ENCODE peak calls at places on chromosomes 2 and 18, in four cellular contexts. O is IMR-90, D is uterus, Q is fibroblast of mammary gland. W is an unnamed sample.

GRCh38 chr18:23578891-23579653 is 7.2 kb downstream of the NPC1 start:
- DNase-seq in D (no peak), O (peak), Q (peak), W (no peak)

GRCh38 chr18:61541673-61542072 is 208.4 kb downstream of the CDH20 start:
- DNase-seq in O (peak), D (no peak), Q (no peak), W (no peak)

GRCh38 chr2:164574931-164575330 is 46.4 kb downstream of the GRB14 start:
- DNase-seq in O (no peak), D (no peak), Q (no peak), W (no peak)

GRCh38 chr18:59087391-59087790 is 52.3 kb upstream of the SEC11C start:
- DNase-seq in O (peak), Q (peak), D (no peak), W (no peak)

GRCh38 chr18:50468802-50469201 is 91.1 kb upstream of the MAPK4 start:
- DNase-seq in O (no peak), D (no peak), Q (no peak), W (no peak)

GRCh38 chr2:28618221-28619141 is 122.6 kb downstream of the PLB1 start:
- DNase-seq in D (no peak), Q (no peak), O (no peak), W (no peak)

GRCh38 chr2:160751021-160751420 is 257.4 kb upstream of the RBMS1 start:
- DNase-seq in Q (peak), O (peak), D (no peak), W (no peak)

GRCh38 chr2:178280261-178280852 is 86.0 kb downstream of the OSBPL6 start:
- DNase-seq in O (peak), Q (peak), D (peak), W (peak)

GRCh38 chr2:159497256-159497655 is 119.1 kb downstream of the BAZ2B start:
- DNase-seq in Q (peak), D (no peak), O (peak), W (peak)

GRCh38 chr2:11813951-11814350 is 67.5 kb downstream of the LPIN1 start:
- DNase-seq in Q (no peak), O (no peak), D (no peak), W (no peak)

GRCh38 chr18:46379323-46379950 is 275.3 kb downstream of the HAUS1 start:
- DNase-seq in O (no peak), D (no peak), Q (no peak), W (no peak)

GRCh38 chr18:70659026-70659726 is 370.3 kb downstream of the SOCS6 start:
- DNase-seq in O (peak), D (no peak), Q (peak), W (no peak)

GRCh38 chr2:100786297-100786658 is 33.7 kb upstream of the NPAS2 start:
- DNase-seq in D (no peak), O (peak), Q (peak), W (peak)

GRCh38 chr2:218291934-218292699 is at the start of gene TMBIM1:
- DNase-seq in O (peak), Q (peak), D (peak), W (no peak)

GRCh38 chr18:69872661-69873060 is 75.0 kb downstream of the CD226 start:
- DNase-seq in D (no peak), Q (no peak), O (no peak), W (no peak)

GRCh38 chr2:78023356-78023755 is 501.2 kb upstream of the LRRTM4 start:
- DNase-seq in Q (no peak), D (no peak), O (no peak), W (no peak)

GRCh38 chr2:111702119-111702808 is 181.7 kb downstream of the ANAPC1 start:
- DNase-seq in D (no peak), Q (peak), O (peak), W (no peak)

GRCh38 chr2:97763176-97763845 is 49.9 kb downstream of the ZAP70 start:
- DNase-seq in Q (peak), D (no peak), O (peak), W (no peak)

DNA sequence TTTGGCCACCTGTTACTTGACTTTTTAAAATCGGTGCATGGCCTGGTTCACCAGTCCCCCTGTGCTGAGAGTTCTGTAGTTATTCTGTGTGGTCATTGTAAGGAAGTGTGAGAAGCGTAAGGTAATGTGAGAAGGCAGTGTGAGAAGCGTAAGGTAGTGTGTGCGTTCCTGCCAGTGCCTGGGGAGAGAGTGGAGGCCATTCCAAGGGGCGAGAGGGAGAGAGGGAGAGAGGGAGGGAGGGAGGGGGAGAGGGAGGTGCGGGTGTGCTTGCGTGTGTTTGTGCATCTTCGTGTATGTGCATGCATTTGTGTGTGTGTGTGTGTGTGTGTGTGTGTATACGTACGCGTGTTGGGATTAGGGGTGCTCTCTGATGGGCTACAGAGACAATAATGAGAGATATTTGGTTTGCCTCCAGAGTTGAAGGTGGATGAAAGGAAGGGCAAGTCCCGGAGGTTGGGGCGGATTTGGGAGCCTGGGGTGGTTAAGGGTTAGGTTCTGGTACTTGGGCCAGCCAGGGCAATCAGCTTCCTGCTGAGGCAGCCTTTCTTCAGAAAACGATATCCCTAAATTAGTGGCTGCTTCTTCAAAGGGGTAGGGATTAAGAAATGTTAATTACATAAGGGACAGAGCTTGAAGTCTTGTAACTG is 53.7 kb downstream of the SGPP2 start:
- DNase-seq in O (no peak), D (no peak), Q (no peak), W (no peak)
- H3K4me3 ChIP-seq in O (no peak), D (no peak), Q (no peak), W (no peak)

DNA sequence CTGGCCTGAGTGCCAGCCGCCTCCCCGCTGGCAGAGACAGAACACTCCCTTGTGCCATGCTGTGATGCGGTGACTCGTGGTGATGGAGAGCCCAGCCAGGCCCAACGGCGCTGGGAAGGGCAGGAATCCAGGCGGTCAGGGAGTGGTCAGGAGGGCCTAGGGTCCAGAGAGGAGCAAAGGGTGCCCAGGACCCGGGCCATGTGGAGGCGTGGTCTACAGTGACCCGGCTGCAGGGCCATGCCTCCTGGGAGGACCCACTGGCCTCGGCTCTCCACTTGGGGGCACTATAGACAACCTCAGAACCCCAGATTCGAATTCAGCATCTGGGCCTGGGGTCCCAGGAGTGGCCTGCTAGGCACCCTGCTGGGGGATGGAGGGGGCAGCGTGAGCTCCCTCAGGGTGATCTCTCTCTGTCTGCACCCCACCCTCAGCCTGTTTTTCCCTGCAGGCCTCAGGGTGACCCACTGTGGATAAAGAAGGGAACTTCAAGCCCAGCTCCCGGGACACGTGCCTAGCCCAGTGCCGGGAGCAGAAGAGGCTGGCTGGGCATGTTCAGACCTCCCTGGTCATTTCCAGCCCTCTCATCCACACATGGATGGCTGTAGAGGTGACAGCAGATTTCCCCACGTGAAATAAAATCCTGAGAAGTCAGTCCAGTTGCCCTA is 13.0 kb downstream of the AMER3 start:
- DNase-seq in O (no peak), Q (no peak), D (no peak), W (no peak)
- TF ChIP-seq CTCF in O (no peak), Q (no peak), D (no peak), W (no peak)

GRCh38 chr18:13139885-13140450 is 78.6 kb upstream of the LDLRAD4 start:
- DNase-seq in D (no peak), Q (no peak), O (no peak), W (no peak)

GRCh38 chr18:13138822-13139139 is 79.8 kb upstream of the LDLRAD4 start:
- DNase-seq in D (no peak), Q (no peak), O (no peak), W (no peak)

GRCh38 chr18:13137041-13137938 is 81.3 kb upstream of the LDLRAD4 start:
- DNase-seq in Q (no peak), O (no peak), D (peak), W (no peak)

GRCh38 chr18:13136689-13137040 is 81.9 kb upstream of the LDLRAD4 start:
- DNase-seq in D (no peak), Q (no peak), O (no peak), W (no peak)

DNA sequence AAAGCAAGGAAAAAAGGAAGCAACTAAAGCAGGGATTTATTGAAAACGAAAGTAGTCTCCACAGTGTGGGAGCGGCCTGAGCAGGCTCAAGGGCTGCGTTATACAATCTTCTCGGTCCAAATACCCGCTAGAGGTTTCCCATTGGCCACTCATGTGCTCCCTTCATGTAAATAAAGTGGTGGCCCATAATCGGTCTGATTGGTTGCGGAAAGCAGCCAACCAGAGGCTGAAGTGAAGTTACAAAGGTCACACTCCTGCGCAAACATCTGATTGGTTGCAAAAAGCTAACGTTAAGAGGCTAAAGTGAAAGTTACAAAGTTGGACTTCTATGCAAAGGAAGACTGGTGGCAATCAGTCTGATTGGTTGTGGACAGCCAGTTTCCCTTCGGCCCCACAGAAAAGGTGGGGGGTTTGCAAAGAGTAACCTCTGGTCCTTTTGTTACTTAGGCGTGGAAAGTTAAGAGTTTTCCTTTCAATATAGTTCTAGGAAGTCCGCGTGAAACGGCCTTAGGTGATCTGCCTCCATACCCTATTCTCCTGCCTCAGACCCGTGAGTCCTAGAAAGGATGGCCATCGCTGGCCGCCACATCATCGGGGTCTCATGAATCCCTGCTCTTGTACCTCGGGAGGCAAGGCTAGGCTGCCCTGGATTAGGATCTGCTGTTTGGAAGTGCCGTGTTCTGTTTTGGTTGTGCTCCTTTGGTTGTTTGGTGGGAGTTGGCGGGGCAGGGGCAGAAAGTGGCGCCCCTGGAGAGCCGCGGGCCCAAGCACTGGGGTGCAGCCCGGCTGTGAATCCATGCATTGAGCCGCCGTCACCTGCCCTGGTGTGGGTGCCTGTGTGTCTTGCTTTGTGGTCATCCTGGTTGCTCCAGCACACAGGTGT is 80.4 kb upstream of the LDLRAD4 start:
- DNase-seq in D (peak), O (peak), Q (peak), W (no peak)
- H3K4me3 ChIP-seq in D (peak), O (no peak), Q (peak), W (no peak)

DNA sequence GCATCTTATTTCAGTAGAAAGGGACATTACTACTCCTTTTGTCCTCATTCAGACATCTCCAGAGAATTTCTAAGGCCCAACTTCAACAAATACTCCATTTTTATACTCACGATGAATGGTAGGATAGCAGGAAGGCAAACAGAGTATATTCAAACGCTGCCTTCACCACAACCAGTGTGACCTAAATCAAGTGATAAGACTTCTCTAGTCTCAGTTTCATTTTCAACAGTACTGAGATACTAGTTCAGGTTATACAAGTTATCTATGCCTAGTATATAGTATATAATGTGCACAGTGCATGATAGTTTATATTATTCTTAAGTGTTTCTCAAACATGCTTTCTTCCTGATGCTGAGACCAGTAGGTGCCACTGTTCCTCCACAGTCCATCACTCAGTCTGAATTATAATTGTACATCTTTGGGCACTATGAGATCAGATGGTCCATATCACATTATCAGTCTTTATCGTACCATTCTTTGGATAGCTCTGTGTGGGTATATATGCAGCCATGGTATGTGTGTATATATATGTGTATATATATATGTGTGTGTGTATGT is 66.3 kb upstream of the RPE start:
- DNase-seq in O (no peak), D (no peak), Q (no peak), W (no peak)
- TF ChIP-seq CTCF in O (peak), D (no peak), Q (peak), W (peak)

DNA sequence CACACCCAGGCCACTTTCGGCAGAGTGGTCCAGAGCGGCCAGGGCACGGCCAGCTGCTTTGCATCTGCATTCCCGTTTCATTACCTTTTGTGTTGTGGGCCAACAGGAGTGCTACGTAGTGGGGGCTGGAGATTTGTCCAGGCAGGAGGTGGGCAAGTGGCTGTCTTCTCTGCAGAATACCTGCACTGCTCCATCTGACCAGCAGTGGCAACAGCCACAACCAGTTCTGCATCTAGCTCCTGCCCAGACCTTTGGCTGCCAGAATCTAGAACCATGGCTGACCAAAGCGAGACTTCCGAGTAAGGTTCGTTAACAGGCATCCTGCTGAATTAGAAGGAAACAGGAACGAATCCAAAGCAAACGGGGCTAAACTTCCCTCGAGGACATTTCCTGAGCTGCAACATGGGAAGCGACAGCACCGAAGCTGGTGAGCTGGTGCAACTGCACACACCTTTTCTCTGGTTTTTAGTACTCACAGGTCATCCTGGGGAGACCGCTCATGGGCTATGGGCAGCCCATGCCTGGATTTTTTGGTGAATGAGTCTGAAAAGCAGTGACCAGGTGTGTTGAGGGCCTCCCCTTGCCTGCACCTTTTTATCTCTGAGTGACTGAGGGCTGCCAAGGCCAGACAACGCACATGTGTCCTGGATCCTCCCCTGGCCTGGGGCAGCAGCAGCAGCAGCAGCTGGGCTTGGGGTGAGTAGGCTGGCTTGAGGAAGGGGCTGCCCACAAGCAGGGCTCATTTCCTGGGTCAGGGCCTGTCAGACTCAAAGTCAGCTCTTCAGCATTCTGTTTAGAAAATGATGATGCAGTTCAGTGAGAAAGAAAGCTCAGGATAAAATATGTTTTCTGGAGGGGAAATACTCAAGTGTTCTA is 10.6 kb downstream of the GDF7 start:
- DNase-seq in Q (no peak), O (no peak), D (no peak), W (no peak)
- H3K4me3 ChIP-seq in Q (no peak), O (no peak), D (no peak), W (no peak)

GRCh38 chr2:42893047-42893758 is 100.8 kb upstream of the HAAO start:
- DNase-seq in Q (no peak), D (no peak), O (no peak), W (no peak)
- TF ChIP-seq CTCF in Q (no peak), D (no peak), O (no peak), W (no peak)

GRCh38 chr2:65435625-65436168 is 3.3 kb upstream of the SPRED2 start:
- DNase-seq in O (peak), D (peak), Q (peak), W (peak)

GRCh38 chr2:65436169-65436824 is 3.9 kb upstream of the SPRED2 start:
- DNase-seq in Q (peak), D (peak), O (peak), W (peak)

GRCh38 chr2:65438137-65438899 is 5.9 kb upstream of the SPRED2 start:
- DNase-seq in D (no peak), O (no peak), Q (no peak), W (no peak)

GRCh38 chr2:65436825-65437221 is 4.4 kb upstream of the SPRED2 start:
- DNase-seq in O (no peak), D (peak), Q (no peak), W (no peak)

DNA sequence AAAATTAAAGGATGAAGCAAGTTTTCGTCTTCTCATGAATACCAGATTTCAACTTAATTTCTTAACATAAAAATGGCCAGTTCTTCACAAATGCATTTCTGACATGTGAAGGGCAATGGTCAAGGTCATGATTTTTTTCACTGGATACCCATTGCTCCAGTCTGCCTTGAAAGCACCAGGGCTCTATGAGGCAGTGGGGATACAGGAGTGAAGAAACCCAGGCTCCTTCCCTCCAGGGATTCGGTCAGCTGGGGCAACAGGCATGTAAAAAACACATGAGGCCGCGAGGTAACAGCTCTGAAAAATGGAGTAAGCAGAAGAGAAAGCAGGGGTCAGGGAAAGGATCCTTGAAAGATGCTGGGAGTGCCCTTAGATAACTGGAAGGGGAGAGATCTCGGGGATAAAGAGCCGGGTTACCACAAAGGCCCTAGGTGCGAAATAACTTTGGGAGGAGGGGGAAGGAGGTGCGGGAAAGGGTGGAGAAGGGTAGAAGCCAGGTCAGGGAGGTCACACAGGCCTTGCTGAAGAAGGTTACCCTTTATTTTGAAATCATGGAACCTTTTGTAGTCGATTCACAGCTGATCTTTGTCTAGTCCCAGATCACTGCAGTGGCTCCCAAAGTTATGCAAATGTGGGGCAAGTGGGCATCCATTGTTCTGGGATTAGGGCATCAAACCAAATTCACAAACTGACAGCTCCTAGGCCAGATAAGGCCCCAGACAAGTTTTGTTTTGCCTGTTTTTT is 5.2 kb upstream of the SPRED2 start:
- DNase-seq in Q (no peak), O (no peak), D (peak), W (no peak)
- H3K4me3 ChIP-seq in Q (no peak), O (no peak), D (no peak), W (peak)

W was measured in astrocyte of the cerebellum.